ENCODE peak calls at places on chromosomes 7 and 10, in nine cellular contexts. M is occipital lobe, Y is right cardiac atrium, B is HuH-7.5, J is ELR, K is upper lobe of right lung, E is heart left ventricle, I is fibroblast of the conjunctiva, Z is fibroblast of lung. W is an unnamed sample.
A peak's percentile ranks its signal among the peaks of the same experiment; 100 is the strongest.

GRCh38 chr7:99473315-99473596 is 566 bp downstream of the ZNF789 start:
- DNase-seq in I (peak; percentile 37), J (peak; percentile 70), B (peak; percentile 51), E (no peak), K (no peak), Y (no peak), Z (peak; percentile 89), M (no peak), W (no peak)

GRCh38 chr10:128121750-128122412 is 4.3 kb downstream of the MKI67 start:
- DNase-seq in Z (no peak), E (no peak), Y (no peak), K (no peak), M (no peak), J (no peak), I (no peak), B (no peak), W (no peak)

GRCh38 chr7:119996634-119997033 is 276.3 kb upstream of the KCND2 start:
- DNase-seq in E (no peak), Z (no peak), K (no peak), J (peak; percentile 1), B (no peak), Y (no peak), M (no peak), I (no peak), W (no peak)

GRCh38 chr7:16817536-16817935 is 12.7 kb upstream of the AGR2 start:
- DNase-seq in Y (no peak), Z (peak; percentile 88), J (peak; percentile 62), E (no peak), M (no peak), B (no peak), I (no peak), K (no peak), W (no peak)

GRCh38 chr10:123398180-123398591 is 244.0 kb downstream of the BUB3 start:
- DNase-seq in J (no peak), E (no peak), M (no peak), I (no peak), Y (no peak), K (no peak), B (no peak), Z (no peak), W (no peak)

GRCh38 chr10:108736111-108736510 is 1187.2 kb downstream of the XPNPEP1 start:
- DNase-seq in E (no peak), J (peak; percentile 30), K (no peak), B (no peak), I (no peak), M (no peak), Z (peak; percentile 58), Y (no peak), W (no peak)

GRCh38 chr10:81403451-81403850 is 471.5 kb upstream of the NRG3 start:
- DNase-seq in M (no peak), K (no peak), J (no peak), Y (no peak), E (no peak), B (no peak), Z (no peak), I (no peak), W (no peak)

GRCh38 chr10:59382831-59383295 is 20.5 kb upstream of the FAM13C start:
- DNase-seq in M (no peak), I (no peak), Y (no peak), K (no peak), Z (peak; percentile 91), B (no peak), E (no peak), J (no peak), W (no peak)

GRCh38 chr10:99235872-99236626 is 397 bp upstream of the HPSE2 start:
- DNase-seq in I (no peak), Y (no peak), B (no peak), Z (no peak), K (no peak), E (no peak), M (no peak), J (no peak), W (no peak)

GRCh38 chr10:119337796-119338432 is 130.5 kb downstream of the GRK5 start:
- DNase-seq in E (peak; percentile 21), M (no peak), B (no peak), K (no peak), I (no peak), Y (peak; percentile 26), J (peak; percentile 78), Z (peak; percentile 79), W (no peak)

GRCh38 chr7:26166681-26167266 is 14.8 kb downstream of the NFE2L3 start:
- DNase-seq in J (no peak), Z (no peak), K (no peak), B (no peak), M (no peak), Y (no peak), E (no peak), I (no peak), W (no peak)

GRCh38 chr10:73095479-73096021 is 1.1 kb downstream of the P4HA1 start:
- DNase-seq in J (peak; percentile 85), M (no peak), Y (peak; percentile 82), Z (peak; percentile 82), I (peak; percentile 70), K (no peak), B (peak; percentile 20), E (peak; percentile 71), W (no peak)

GRCh38 chr7:157253850-157254249 is 83.0 kb upstream of the DNAJB6 start:
- DNase-seq in M (peak; percentile 44), Y (peak; percentile 88), Z (no peak), J (no peak), B (no peak), K (peak; percentile 95), E (peak; percentile 85), I (no peak), W (no peak)

GRCh38 chr10:5547934-5548660 is 23.3 kb downstream of the CALML3 start:
- DNase-seq in Y (no peak), K (peak; percentile 80), B (peak; percentile 53), Z (peak; percentile 44), I (no peak), J (peak; percentile 56), E (peak; percentile 22), M (no peak), W (peak; percentile 75)

GRCh38 chr7:135991322-135991721 is 14.2 kb upstream of the MTPN start:
- DNase-seq in M (no peak), J (no peak), E (no peak), B (no peak), I (no peak), Z (peak; percentile 9), Y (no peak), K (no peak), W (no peak)

GRCh38 chr7:26167293-26167934 is 15.4 kb downstream of the NFE2L3 start:
- DNase-seq in J (no peak), K (no peak), Z (no peak), I (no peak), Y (no peak), M (no peak), E (no peak), B (no peak), W (no peak)

GRCh38 chr7:44748948-44749731 is 493 bp downstream of the ZMIZ2 start:
- DNase-seq in M (no peak), Z (no peak), K (no peak), I (no peak), E (no peak), B (peak; percentile 37), J (peak; percentile 21), Y (peak; percentile 58), W (no peak)

GRCh38 chr10:98196985-98197384 is 62.5 kb downstream of the R3HCC1L start:
- DNase-seq in B (no peak), Z (no peak), I (no peak), E (no peak), Y (no peak), K (no peak), M (no peak), J (no peak), W (peak; percentile 62)

GRCh38 chr7:46091071-46091470 is 170.0 kb upstream of the IGFBP3 start:
- DNase-seq in M (no peak), B (no peak), J (no peak), K (no peak), Y (no peak), Z (no peak), I (no peak), E (no peak), W (no peak)

GRCh38 chr7:139687980-139688632 is 89.7 kb downstream of the HIPK2 start:
- DNase-seq in I (no peak), M (peak; percentile 16), Z (peak; percentile 64), E (no peak), J (peak; percentile 53), Y (peak; percentile 31), B (no peak), K (no peak), W (no peak)

GRCh38 chr7:100574362-100575205 is 884 bp upstream of the SAP25 start:
- DNase-seq in Y (no peak), E (peak; percentile 17), K (peak; percentile 54), B (no peak), M (no peak), I (no peak), Z (no peak), J (no peak), W (no peak)

GRCh38 chr10:17147884-17148494 is 18.4 kb upstream of the CUBN start:
- DNase-seq in E (no peak), I (no peak), K (no peak), Y (no peak), B (no peak), J (no peak), Z (no peak), M (no peak), W (no peak)

GRCh38 chr7:154647625-154648024 is 355.3 kb downstream of the PAXIP1 start:
- DNase-seq in Z (no peak), K (no peak), B (no peak), Y (no peak), J (no peak), I (no peak), M (no peak), E (no peak), W (no peak)

GRCh38 chr10:5595591-5596590 is 70.5 kb downstream of the ASB13 start:
- DNase-seq in Z (peak; percentile 96), I (peak; percentile 28), M (no peak), Y (no peak), K (no peak), J (peak; percentile 100), E (no peak), B (no peak), W (no peak)

GRCh38 chr7:85954961-85955360 is 688.7 kb upstream of the GRM3 start:
- DNase-seq in Z (no peak), I (no peak), E (no peak), B (no peak), J (no peak), K (no peak), Y (no peak), M (no peak), W (no peak)

GRCh38 chr10:3935141-3935540 is 150.1 kb upstream of the KLF6 start:
- DNase-seq in I (peak; percentile 50), J (peak; percentile 51), M (no peak), Y (peak; percentile 76), Z (peak; percentile 95), E (peak; percentile 42), K (no peak), B (no peak), W (no peak)

GRCh38 chr7:73423519-73424485 is 9.8 kb upstream of the FZD9 start:
- DNase-seq in B (peak; percentile 37), Y (peak; percentile 75), E (no peak), I (no peak), K (no peak), M (no peak), J (no peak), Z (peak; percentile 23), W (peak; percentile 78)

GRCh38 chr7:128948312-128948973 is 10.7 kb downstream of the IRF5 start:
- DNase-seq in B (no peak), J (peak; percentile 13), Z (no peak), K (peak; percentile 66), I (no peak), Y (no peak), E (no peak), M (no peak), W (no peak)

GRCh38 chr10:70480254-70480861 is 1.8 kb downstream of the PALD1 start:
- DNase-seq in E (peak; percentile 35), Z (no peak), I (no peak), J (no peak), Y (peak; percentile 64), M (no peak), K (no peak), B (no peak), W (no peak)

GRCh38 chr10:103241262-103242011 is 4.2 kb upstream of the RPEL1 start:
- DNase-seq in E (no peak), M (no peak), Y (no peak), Z (peak; percentile 51), B (peak; percentile 13), J (peak; percentile 65), K (peak; percentile 79), I (no peak), W (no peak)

GRCh38 chr7:75054744-75055527 is 18.7 kb downstream of the RCC1L start:
- DNase-seq in M (peak; percentile 46), J (peak; percentile 71), B (no peak), I (peak; percentile 48), E (peak; percentile 86), Y (peak; percentile 90), K (peak; percentile 74), Z (peak; percentile 99), W (no peak)